ENCODE peak calls at places on chromosomes 11 and 22, in ten cellular contexts. One of them, this sample, is unnamed.

GRCh38 chr11:66727282-66727882 is 1.6 kb downstream of the SPTBN2 start:
- DNase-seq in tibial artery: no peak
- DNase-seq in lower lobe of right lung: no peak
- DNase-seq in sigmoid colon: peak; percentile 59
- DNase-seq in heart right ventricle: no peak
- DNase-seq in HAP-1: peak; percentile 32
- DNase-seq in naive thymus-derived CD4-positive, alpha-beta T cell: no peak
- DNase-seq in uterus: peak; percentile 33
- DNase-seq in IMR-90: peak; percentile 11
- DNase-seq in BE2C: peak; percentile 60
- DNase-seq in this sample: no peak

GRCh38 chr11:85918910-85919794 is 64.0 kb downstream of the CCDC83 start:
- DNase-seq in tibial artery: no peak
- DNase-seq in lower lobe of right lung: no peak
- DNase-seq in sigmoid colon: no peak
- DNase-seq in heart right ventricle: no peak
- DNase-seq in HAP-1: peak; percentile 96
- DNase-seq in naive thymus-derived CD4-positive, alpha-beta T cell: no peak
- DNase-seq in uterus: no peak
- DNase-seq in IMR-90: no peak
- DNase-seq in BE2C: no peak
- DNase-seq in this sample: peak; percentile 15

GRCh38 chr11:124446926-124447325 is 1.4 kb upstream of the OR8B8 start:
- DNase-seq in tibial artery: no peak
- DNase-seq in lower lobe of right lung: no peak
- DNase-seq in sigmoid colon: no peak
- DNase-seq in heart right ventricle: no peak
- DNase-seq in HAP-1: no peak
- DNase-seq in naive thymus-derived CD4-positive, alpha-beta T cell: no peak
- DNase-seq in uterus: no peak
- DNase-seq in IMR-90: peak; percentile 15
- DNase-seq in BE2C: no peak
- DNase-seq in this sample: no peak

GRCh38 chr11:19162946-19163345 is 38.8 kb downstream of the CSRP3 start:
- DNase-seq in tibial artery: no peak
- DNase-seq in lower lobe of right lung: no peak
- DNase-seq in sigmoid colon: no peak
- DNase-seq in heart right ventricle: no peak
- DNase-seq in HAP-1: no peak
- DNase-seq in naive thymus-derived CD4-positive, alpha-beta T cell: no peak
- DNase-seq in uterus: no peak
- DNase-seq in IMR-90: no peak
- DNase-seq in BE2C: no peak
- DNase-seq in this sample: no peak

GRCh38 chr11:60757231-60757800 is 649 bp downstream of the MS4A15 start:
- DNase-seq in tibial artery: no peak
- DNase-seq in lower lobe of right lung: no peak
- DNase-seq in sigmoid colon: no peak
- DNase-seq in heart right ventricle: no peak
- DNase-seq in HAP-1: no peak
- DNase-seq in naive thymus-derived CD4-positive, alpha-beta T cell: no peak
- DNase-seq in uterus: no peak
- DNase-seq in IMR-90: no peak
- DNase-seq in BE2C: no peak
- DNase-seq in this sample: no peak

GRCh38 chr22:39136317-39136716 is 16.2 kb downstream of the CBX7 start:
- DNase-seq in tibial artery: no peak
- DNase-seq in lower lobe of right lung: no peak
- DNase-seq in sigmoid colon: peak; percentile 57
- DNase-seq in heart right ventricle: no peak
- DNase-seq in HAP-1: no peak
- DNase-seq in naive thymus-derived CD4-positive, alpha-beta T cell: no peak
- DNase-seq in uterus: no peak
- DNase-seq in IMR-90: no peak
- DNase-seq in BE2C: no peak
- DNase-seq in this sample: no peak

GRCh38 chr11:8604078-8604723 is 10.2 kb upstream of the STK33 start:
- DNase-seq in tibial artery: peak; percentile 46
- DNase-seq in lower lobe of right lung: peak; percentile 63
- DNase-seq in sigmoid colon: peak; percentile 84
- DNase-seq in heart right ventricle: peak; percentile 46
- DNase-seq in HAP-1: peak; percentile 35
- DNase-seq in naive thymus-derived CD4-positive, alpha-beta T cell: no peak
- DNase-seq in uterus: peak; percentile 56
- DNase-seq in IMR-90: peak; percentile 100
- DNase-seq in BE2C: peak; percentile 34
- DNase-seq in this sample: peak; percentile 76

GRCh38 chr11:130470832-130471706 is 22.6 kb downstream of the ADAMTS15 start:
- DNase-seq in tibial artery: no peak
- DNase-seq in lower lobe of right lung: no peak
- DNase-seq in sigmoid colon: no peak
- DNase-seq in heart right ventricle: no peak
- DNase-seq in HAP-1: no peak
- DNase-seq in naive thymus-derived CD4-positive, alpha-beta T cell: no peak
- DNase-seq in uterus: no peak
- DNase-seq in IMR-90: no peak
- DNase-seq in BE2C: no peak
- DNase-seq in this sample: no peak

GRCh38 chr22:44587004-44587793 is 89.2 kb upstream of the RTL6 start:
- DNase-seq in tibial artery: no peak
- DNase-seq in lower lobe of right lung: peak; percentile 34
- DNase-seq in sigmoid colon: peak; percentile 56
- DNase-seq in heart right ventricle: no peak
- DNase-seq in HAP-1: no peak
- DNase-seq in naive thymus-derived CD4-positive, alpha-beta T cell: no peak
- DNase-seq in uterus: no peak
- DNase-seq in IMR-90: peak; percentile 11
- DNase-seq in BE2C: peak; percentile 14
- DNase-seq in this sample: peak; percentile 64

GRCh38 chr11:20739004-20739612 is 69.7 kb downstream of the NELL1 start:
- DNase-seq in tibial artery: no peak
- DNase-seq in lower lobe of right lung: no peak
- DNase-seq in sigmoid colon: no peak
- DNase-seq in heart right ventricle: no peak
- DNase-seq in HAP-1: no peak
- DNase-seq in naive thymus-derived CD4-positive, alpha-beta T cell: no peak
- DNase-seq in uterus: no peak
- DNase-seq in IMR-90: no peak
- DNase-seq in BE2C: no peak
- DNase-seq in this sample: no peak

GRCh38 chr11:72970557-72971118 is 156.4 kb downstream of the ATG16L2 start:
- DNase-seq in tibial artery: no peak
- DNase-seq in lower lobe of right lung: no peak
- DNase-seq in sigmoid colon: no peak
- DNase-seq in heart right ventricle: no peak
- DNase-seq in HAP-1: no peak
- DNase-seq in naive thymus-derived CD4-positive, alpha-beta T cell: no peak
- DNase-seq in uterus: no peak
- DNase-seq in IMR-90: peak; percentile 20
- DNase-seq in BE2C: no peak
- DNase-seq in this sample: no peak

GRCh38 chr11:15108592-15109130 is 6.1 kb upstream of the INSC start:
- DNase-seq in tibial artery: no peak
- DNase-seq in lower lobe of right lung: no peak
- DNase-seq in sigmoid colon: no peak
- DNase-seq in heart right ventricle: no peak
- DNase-seq in HAP-1: no peak
- DNase-seq in naive thymus-derived CD4-positive, alpha-beta T cell: no peak
- DNase-seq in uterus: no peak
- DNase-seq in IMR-90: no peak
- DNase-seq in BE2C: no peak
- DNase-seq in this sample: no peak

GRCh38 chr11:68950268-68950667 is 30.5 kb downstream of the MRGPRD start:
- DNase-seq in tibial artery: no peak
- DNase-seq in lower lobe of right lung: no peak
- DNase-seq in sigmoid colon: no peak
- DNase-seq in heart right ventricle: no peak
- DNase-seq in HAP-1: no peak
- DNase-seq in naive thymus-derived CD4-positive, alpha-beta T cell: no peak
- DNase-seq in uterus: no peak
- DNase-seq in IMR-90: no peak
- DNase-seq in BE2C: no peak
- DNase-seq in this sample: peak; percentile 91

GRCh38 chr11:8674859-8675258 is 7.6 kb downstream of the TRIM66 start:
- DNase-seq in tibial artery: no peak
- DNase-seq in lower lobe of right lung: no peak
- DNase-seq in sigmoid colon: no peak
- DNase-seq in heart right ventricle: no peak
- DNase-seq in HAP-1: no peak
- DNase-seq in naive thymus-derived CD4-positive, alpha-beta T cell: no peak
- DNase-seq in uterus: no peak
- DNase-seq in IMR-90: no peak
- DNase-seq in BE2C: no peak
- DNase-seq in this sample: no peak

GRCh38 chr11:2799881-2800654 is 85.5 kb downstream of the CDKN1C start:
- DNase-seq in tibial artery: peak; percentile 15
- DNase-seq in lower lobe of right lung: peak; percentile 36
- DNase-seq in sigmoid colon: peak; percentile 62
- DNase-seq in heart right ventricle: peak; percentile 7
- DNase-seq in HAP-1: no peak
- DNase-seq in naive thymus-derived CD4-positive, alpha-beta T cell: no peak
- DNase-seq in uterus: peak; percentile 10
- DNase-seq in IMR-90: no peak
- DNase-seq in BE2C: peak; percentile 2
- DNase-seq in this sample: no peak

GRCh38 chr11:131095501-131096185 is 179.4 kb upstream of the SNX19 start:
- DNase-seq in tibial artery: no peak
- DNase-seq in lower lobe of right lung: no peak
- DNase-seq in sigmoid colon: no peak
- DNase-seq in heart right ventricle: no peak
- DNase-seq in HAP-1: no peak
- DNase-seq in naive thymus-derived CD4-positive, alpha-beta T cell: no peak
- DNase-seq in uterus: no peak
- DNase-seq in IMR-90: no peak
- DNase-seq in BE2C: no peak
- DNase-seq in this sample: no peak

DNA sequence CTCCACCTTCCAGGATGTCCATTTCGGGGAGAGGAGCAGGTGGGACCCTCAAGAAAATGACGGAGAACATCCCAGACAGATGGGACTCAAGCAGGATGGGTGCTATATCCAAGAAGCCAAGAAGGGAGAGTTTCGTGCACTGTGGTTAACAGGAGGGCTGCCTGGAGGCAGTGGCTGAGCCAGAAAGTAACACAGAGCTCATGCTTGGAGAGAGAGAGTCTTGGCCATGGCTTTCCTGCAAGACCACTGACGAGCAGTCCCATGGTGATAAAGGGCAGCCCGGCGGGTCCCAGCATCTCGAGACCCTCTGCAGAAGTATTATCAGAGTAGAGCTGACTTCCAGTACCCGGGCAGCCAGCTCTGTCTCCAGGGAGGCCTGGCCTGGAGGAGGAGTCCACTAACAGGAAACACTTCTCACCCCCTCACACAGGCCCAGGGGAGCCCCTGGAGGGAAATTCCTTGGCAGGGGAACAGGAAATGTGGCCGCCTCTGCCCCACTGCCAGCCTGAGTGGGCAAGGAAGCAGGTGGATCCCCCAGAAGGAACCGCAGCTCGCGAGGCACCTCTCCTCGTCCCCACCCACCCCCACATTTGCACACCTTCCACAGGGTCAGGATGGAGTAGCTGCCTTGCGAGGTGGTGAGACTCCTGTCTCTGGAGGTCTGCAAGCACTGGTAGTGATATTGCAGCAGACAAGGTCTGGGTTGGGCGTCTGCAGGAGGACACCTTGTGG is 32.2 kb downstream of the CYTH4 start:
- DNase-seq in tibial artery: no peak
- DNase-seq in lower lobe of right lung: no peak
- DNase-seq in sigmoid colon: no peak
- DNase-seq in heart right ventricle: no peak
- DNase-seq in HAP-1: no peak
- DNase-seq in naive thymus-derived CD4-positive, alpha-beta T cell: no peak
- DNase-seq in uterus: no peak
- DNase-seq in IMR-90: no peak
- DNase-seq in BE2C: no peak
- DNase-seq in this sample: no peak
- H3K36me3 ChIP-seq in tibial artery: no peaks in the 10 kb centered on the region
- H3K36me3 ChIP-seq in lower lobe of right lung: no peaks in the 10 kb centered on the region
- H3K36me3 ChIP-seq in sigmoid colon: no peaks in the 10 kb centered on the region
- H3K36me3 ChIP-seq in heart right ventricle: no peaks in the 10 kb centered on the region
- H3K36me3 ChIP-seq in HAP-1: no peaks in the 10 kb centered on the region
- H3K36me3 ChIP-seq in naive thymus-derived CD4-positive, alpha-beta T cell: peaks cover 6% of the 10 kb centered on the region
- H3K36me3 ChIP-seq in uterus: no peaks in the 10 kb centered on the region
- H3K36me3 ChIP-seq in IMR-90: no peaks in the 10 kb centered on the region
- H3K36me3 ChIP-seq in BE2C: no peaks in the 10 kb centered on the region
- H3K36me3 ChIP-seq in this sample: no peaks in the 10 kb centered on the region

DNA sequence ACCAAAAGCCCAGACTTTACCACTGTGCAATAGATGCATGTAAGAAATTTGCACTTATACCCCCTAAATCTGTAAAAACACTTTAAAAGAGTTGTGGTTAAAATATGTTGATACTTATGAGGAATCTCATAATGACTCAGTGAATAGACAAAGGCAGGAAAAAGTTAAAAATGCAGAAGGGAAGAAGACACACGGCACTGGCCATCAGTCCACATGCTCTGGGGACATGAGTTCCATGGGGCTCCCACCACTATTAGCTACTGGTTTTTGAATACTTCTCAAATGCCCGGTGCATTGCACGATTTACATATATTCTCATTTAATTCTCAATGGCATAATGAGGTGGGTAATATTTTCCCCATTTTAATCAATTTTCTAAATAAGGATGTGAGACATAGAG is 59.3 kb upstream of the BLID start:
- DNase-seq in tibial artery: no peak
- DNase-seq in lower lobe of right lung: no peak
- DNase-seq in sigmoid colon: no peak
- DNase-seq in heart right ventricle: no peak
- DNase-seq in HAP-1: no peak
- DNase-seq in naive thymus-derived CD4-positive, alpha-beta T cell: no peak
- DNase-seq in uterus: no peak
- DNase-seq in IMR-90: no peak
- DNase-seq in BE2C: no peak
- DNase-seq in this sample: no peak
- H3K4me3 ChIP-seq in tibial artery: no peak overlapping the region
- H3K4me3 ChIP-seq in lower lobe of right lung: no peak overlapping the region
- H3K4me3 ChIP-seq in sigmoid colon: no peak overlapping the region
- H3K4me3 ChIP-seq in heart right ventricle: no peak overlapping the region
- H3K4me3 ChIP-seq in HAP-1: no peak overlapping the region
- H3K4me3 ChIP-seq in naive thymus-derived CD4-positive, alpha-beta T cell: no peak overlapping the region
- H3K4me3 ChIP-seq in uterus: no peak overlapping the region
- H3K4me3 ChIP-seq in IMR-90: peak overlapping the region; percentile 32
- H3K4me3 ChIP-seq in BE2C: no peak overlapping the region
- H3K4me3 ChIP-seq in this sample: no peak overlapping the region

GRCh38 chr22:50529416-50530279 is at the start of gene TYMP:
- DNase-seq in tibial artery: no peak
- DNase-seq in lower lobe of right lung: peak; percentile 90
- DNase-seq in sigmoid colon: peak; percentile 86
- DNase-seq in heart right ventricle: peak; percentile 85
- DNase-seq in HAP-1: no peak
- DNase-seq in naive thymus-derived CD4-positive, alpha-beta T cell: no peak
- DNase-seq in uterus: peak; percentile 51
- DNase-seq in IMR-90: no peak
- DNase-seq in BE2C: no peak
- DNase-seq in this sample: peak; percentile 87
- H3K27me3 ChIP-seq in tibial artery: peaks cover 6% of the 10 kb centered on the region
- H3K27me3 ChIP-seq in lower lobe of right lung: no peaks in the 10 kb centered on the region
- H3K27me3 ChIP-seq in sigmoid colon: peaks cover 60% of the 10 kb centered on the region
- H3K27me3 ChIP-seq in heart right ventricle: peaks cover 7% of the 10 kb centered on the region
- H3K27me3 ChIP-seq in HAP-1: no peaks in the 10 kb centered on the region
- H3K27me3 ChIP-seq in naive thymus-derived CD4-positive, alpha-beta T cell: no peaks in the 10 kb centered on the region
- H3K27me3 ChIP-seq in uterus: peaks cover 24% of the 10 kb centered on the region
- H3K27me3 ChIP-seq in IMR-90: peaks cover 5% of the 10 kb centered on the region
- H3K27me3 ChIP-seq in BE2C: peaks cover 47% of the 10 kb centered on the region
- H3K27me3 ChIP-seq in this sample: peaks cover 64% of the 10 kb centered on the region

GRCh38 chr11:59207988-59208432 is 4.7 kb downstream of the MPEG1 start:
- DNase-seq in tibial artery: no peak
- DNase-seq in lower lobe of right lung: no peak
- DNase-seq in sigmoid colon: no peak
- DNase-seq in heart right ventricle: no peak
- DNase-seq in HAP-1: peak; percentile 26
- DNase-seq in naive thymus-derived CD4-positive, alpha-beta T cell: peak; percentile 21
- DNase-seq in uterus: no peak
- DNase-seq in IMR-90: peak; percentile 91
- DNase-seq in BE2C: no peak
- DNase-seq in this sample: peak; percentile 50
- H3K36me3 ChIP-seq in tibial artery: peaks cover 13% of the 10 kb centered on the region
- H3K36me3 ChIP-seq in lower lobe of right lung: peaks cover 28% of the 10 kb centered on the region
- H3K36me3 ChIP-seq in sigmoid colon: no peaks in the 10 kb centered on the region
- H3K36me3 ChIP-seq in heart right ventricle: no peaks in the 10 kb centered on the region
- H3K36me3 ChIP-seq in HAP-1: peaks cover 4% of the 10 kb centered on the region
- H3K36me3 ChIP-seq in naive thymus-derived CD4-positive, alpha-beta T cell: no peaks in the 10 kb centered on the region
- H3K36me3 ChIP-seq in uterus: no peaks in the 10 kb centered on the region
- H3K36me3 ChIP-seq in IMR-90: peaks cover 21% of the 10 kb centered on the region
- H3K36me3 ChIP-seq in BE2C: no peaks in the 10 kb centered on the region
- H3K36me3 ChIP-seq in this sample: peaks cover 2% of the 10 kb centered on the region